ENCODE peak calls at places on chromosome 2, in six cellular contexts. V, D, J, B, O and W are unnamed samples.
A peak's percentile ranks its signal among the peaks of the same experiment; 100 is the strongest.

GRCh38 chr2:47354817-47355653 is 47.9 kb upstream of the MSH2 start:
- DNase-seq in J (no peak), V (no peak), O (no peak), D (no peak), B (no peak), W (no peak)

GRCh38 chr2:145413261-145413660 is 893.3 kb upstream of the ZEB2 start:
- DNase-seq in J (peak; percentile 54), V (no peak), O (no peak), B (no peak), D (no peak), W (no peak)

GRCh38 chr2:146669735-146670134 is 1175.1 kb upstream of the ACVR2A start:
- DNase-seq in B (no peak), D (no peak), J (no peak), O (no peak), V (no peak), W (no peak)

GRCh38 chr2:62505649-62506420 is at the start of gene TMEM17:
- DNase-seq in O (peak; percentile 89), V (peak; percentile 78), B (peak; percentile 80), J (peak; percentile 45), D (no peak), W (no peak)

GRCh38 chr2:241011296-241011600 is 12.8 kb downstream of the SNED1 start:
- DNase-seq in O (peak; percentile 11), J (no peak), D (peak; percentile 79), V (no peak), B (peak; percentile 16), W (no peak)

GRCh38 chr2:64213607-64214275 is 69.5 kb upstream of the PELI1 start:
- DNase-seq in J (no peak), B (no peak), V (no peak), D (no peak), O (no peak), W (no peak)

GRCh38 chr2:118807668-118808428 is 39.6 kb downstream of the EN1 start:
- DNase-seq in D (no peak), B (no peak), V (no peak), J (no peak), O (no peak), W (no peak)

GRCh38 chr2:158502984-158503383 is 46.2 kb downstream of the PKP4 start:
- DNase-seq in V (no peak), B (no peak), D (no peak), J (no peak), O (no peak), W (peak; percentile 55)

GRCh38 chr2:86562485-86562890 is 755 bp downstream of the CHMP3 start:
- DNase-seq in D (no peak), O (no peak), J (no peak), V (no peak), B (no peak), W (no peak)

GRCh38 chr2:216066255-216066654 is 15.4 kb downstream of the PECR start:
- DNase-seq in J (no peak), B (no peak), V (no peak), O (no peak), D (no peak), W (no peak)

GRCh38 chr2:197560146-197560665 is 44.3 kb downstream of the MOB4 start:
- DNase-seq in D (no peak), O (no peak), V (no peak), B (no peak), J (no peak), W (no peak)

GRCh38 chr2:121065239-121065638 is 219.8 kb downstream of the TFCP2L1 start:
- DNase-seq in V (no peak), O (no peak), J (no peak), D (no peak), B (no peak), W (no peak)

GRCh38 chr2:112257575-112257974 is 2.7 kb upstream of the ZC3H8 start:
- DNase-seq in V (no peak), D (no peak), J (no peak), B (no peak), O (no peak), W (no peak)

GRCh38 chr2:99879481-99879880 is 262.9 kb downstream of the AFF3 start:
- DNase-seq in V (no peak), B (no peak), J (no peak), O (no peak), D (no peak), W (no peak)

GRCh38 chr2:67272195-67272594 is 124.9 kb upstream of the ETAA1 start:
- DNase-seq in B (no peak), D (no peak), J (no peak), V (no peak), O (no peak), W (no peak)

GRCh38 chr2:28341208-28341891 is 51.3 kb upstream of the FOSL2 start:
- DNase-seq in J (no peak), D (no peak), B (no peak), O (no peak), V (no peak), W (no peak)

GRCh38 chr2:194750926-194751325 is 906.1 kb upstream of the SLC39A10 start:
- DNase-seq in O (no peak), V (no peak), J (no peak), D (no peak), B (no peak), W (no peak)

GRCh38 chr2:108579631-108580030 is 45.4 kb downstream of the LIMS1 start:
- DNase-seq in B (no peak), D (no peak), V (no peak), J (no peak), O (no peak), W (no peak)

GRCh38 chr2:176814740-176815367 is 397.7 kb upstream of the HNRNPA3 start:
- DNase-seq in O (no peak), D (no peak), B (no peak), V (peak; percentile 12), J (no peak), W (peak; percentile 26)

GRCh38 chr2:118013221-118013723 is 598 bp downstream of the CCDC93 start:
- DNase-seq in V (no peak), O (peak; percentile 55), J (no peak), D (no peak), B (no peak), W (no peak)

GRCh38 chr2:109435866-109436634 is 177.7 kb downstream of the SEPTIN10 start:
- DNase-seq in O (no peak), D (no peak), J (no peak), V (no peak), B (no peak), W (no peak)

GRCh38 chr2:100984892-100985307 is 17.2 kb upstream of the RPL31 start:
- DNase-seq in V (peak; percentile 64), O (peak; percentile 80), J (peak; percentile 33), D (no peak), B (peak; percentile 64), W (peak; percentile 24)

GRCh38 chr2:4140284-4140962 is 437.0 kb downstream of the DCDC2C start:
- DNase-seq in V (no peak), J (no peak), D (no peak), O (no peak), B (no peak), W (no peak)

GRCh38 chr2:120239488-120240287 is 13.0 kb upstream of the RALB start:
- DNase-seq in O (no peak), D (no peak), V (no peak), J (no peak), B (peak; percentile 42), W (no peak)

GRCh38 chr2:227188292-227188691 is 23.9 kb downstream of the COL4A3 start:
- DNase-seq in V (no peak), D (no peak), J (no peak), B (no peak), O (no peak), W (no peak)

GRCh38 chr2:80454628-80455027 is 150.1 kb upstream of the LRRTM1 start:
- DNase-seq in J (no peak), O (no peak), D (no peak), B (no peak), V (no peak), W (no peak)

GRCh38 chr2:176291768-176292393 is 22.6 kb downstream of the MTX2 start:
- DNase-seq in B (no peak), J (no peak), D (no peak), O (no peak), V (no peak), W (no peak)

GRCh38 chr2:60735496-60736250 is 20.4 kb upstream of the PAPOLG start:
- DNase-seq in V (no peak), J (no peak), D (no peak), O (no peak), B (no peak), W (no peak)

GRCh38 chr2:168995744-168996143 is 35.4 kb downstream of the ABCB11 start:
- DNase-seq in J (no peak), O (no peak), D (no peak), V (no peak), B (no peak), W (no peak)

GRCh38 chr2:168993538-168993937 is 37.6 kb downstream of the ABCB11 start:
- DNase-seq in O (no peak), J (no peak), V (no peak), D (no peak), B (no peak), W (no peak)

GRCh38 chr2:168988755-168989154 is 42.4 kb downstream of the ABCB11 start:
- DNase-seq in O (no peak), D (no peak), V (no peak), B (no peak), J (no peak), W (no peak)

GRCh38 chr2:168992026-168992425 is 39.1 kb downstream of the ABCB11 start:
- DNase-seq in B (no peak), J (no peak), V (no peak), O (no peak), D (no peak), W (no peak)

GRCh38 chr2:168992591-168993349 is 38.4 kb downstream of the ABCB11 start:
- DNase-seq in D (no peak), V (no peak), B (no peak), J (peak; percentile 43), O (no peak), W (no peak)
- H3K4me3 ChIP-seq in D (no peak overlapping the region), V (no peak overlapping the region), B (no peak overlapping the region), J (no peak overlapping the region), O (no peak overlapping the region), W (no peak overlapping the region)

GRCh38 chr2:134257965-134258683 is 4.3 kb downstream of the MGAT5 start:
- DNase-seq in B (no peak), J (no peak), V (no peak), D (no peak), O (no peak), W (no peak)
- H3K27ac ChIP-seq in B (no peak overlapping the region), J (no peak overlapping the region), V (no peak overlapping the region), D (no peak overlapping the region), O (no peak overlapping the region), W (no peak overlapping the region)

GRCh38 chr2:210795506-210795905 is 239.1 kb downstream of the CPS1 start:
- DNase-seq in O (no peak), B (no peak), D (no peak), J (no peak), V (no peak), W (no peak)
- TF ChIP-seq POLR2AphosphoS5 in O (no peak), B (no peak), D (no peak), J (no peak), V (no peak), W (no peak)

DNA sequence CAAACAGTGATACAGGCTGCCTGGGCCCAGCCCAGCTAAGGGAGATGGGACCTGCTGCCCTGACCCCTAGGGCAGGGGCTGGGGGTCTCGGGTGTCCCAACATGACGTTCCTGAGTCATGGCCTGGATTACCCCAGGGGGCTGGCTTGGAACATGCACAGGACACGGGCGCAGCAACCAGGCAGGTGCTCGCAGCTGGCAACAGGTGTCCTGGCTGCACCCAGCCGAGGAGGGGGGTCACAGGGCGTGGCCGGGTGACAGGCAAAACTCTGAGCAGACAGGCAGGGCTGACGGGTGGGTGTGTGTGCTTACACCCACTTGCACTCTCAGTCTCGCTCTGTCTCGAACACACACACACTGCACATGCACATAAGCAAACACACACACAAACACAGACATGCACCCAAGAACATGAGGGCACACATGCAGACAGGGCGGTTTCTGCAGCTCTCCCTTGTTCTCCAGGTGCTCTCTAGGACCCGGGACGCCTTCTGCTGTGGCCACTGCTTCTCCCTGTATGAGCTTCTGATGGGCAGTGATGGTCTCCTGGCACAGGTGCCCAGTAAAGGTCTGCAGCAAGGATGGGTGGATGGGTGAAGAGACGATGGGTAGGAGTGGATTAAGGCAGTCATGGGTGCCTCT is 33.7 kb upstream of the TAF1B start:
- DNase-seq in J (no peak), D (no peak), O (peak; percentile 24), V (no peak), B (no peak), W (no peak)
- H3K4me3 ChIP-seq in J (no peak overlapping the region), D (no peak overlapping the region), O (no peak overlapping the region), V (no peak overlapping the region), B (no peak overlapping the region), W (no peak overlapping the region)